ENCODE peak calls at places on chromosomes 4 and X, in four cellular contexts. One of them, this sample, is unnamed. For H3K4me1, the result is how much of the 10 kb centered on the place peaks cover.

GRCh38 chr4:83780334-83780733 is 244.4 kb downstream of the GPAT3 start:
- DNase-seq in NT2/D1: no peak
- DNase-seq in GM23338: no peak
- DNase-seq in neuronal stem cell: no peak
- DNase-seq in this sample: no peak

GRCh38 chrX:152865232-152865920 is 32.5 kb upstream of the ZNF185 start:
- DNase-seq in neuronal stem cell: no peak
- DNase-seq in NT2/D1: no peak
- DNase-seq in GM23338: no peak
- DNase-seq in this sample: no peak

GRCh38 chr4:7769936-7770674 is 169.6 kb downstream of the AFAP1 start:
- DNase-seq in GM23338: peak
- DNase-seq in NT2/D1: peak
- DNase-seq in neuronal stem cell: peak
- DNase-seq in this sample: no peak

GRCh38 chrX:24190500-24191156 is 41.1 kb downstream of the ZFX start:
- DNase-seq in neuronal stem cell: no peak
- DNase-seq in NT2/D1: no peak
- DNase-seq in GM23338: no peak
- DNase-seq in this sample: no peak

GRCh38 chr4:122822466-122822865 is 4.2 kb upstream of the FGF2 start:
- DNase-seq in NT2/D1: no peak
- DNase-seq in neuronal stem cell: no peak
- DNase-seq in GM23338: no peak
- DNase-seq in this sample: no peak

GRCh38 chr4:175422331-175422730 is 389.7 kb downstream of the GPM6A start:
- DNase-seq in NT2/D1: no peak
- DNase-seq in GM23338: no peak
- DNase-seq in neuronal stem cell: no peak
- DNase-seq in this sample: no peak

GRCh38 chrX:148380614-148381561 is 119.5 kb upstream of the AFF2 start:
- DNase-seq in NT2/D1: no peak
- DNase-seq in neuronal stem cell: no peak
- DNase-seq in GM23338: no peak
- DNase-seq in this sample: no peak

GRCh38 chr4:112747035-112747434 is 110.1 kb downstream of the LARP7 start:
- DNase-seq in NT2/D1: peak
- DNase-seq in GM23338: peak
- DNase-seq in neuronal stem cell: peak
- DNase-seq in this sample: no peak

GRCh38 chrX:124347242-124347641 is 879 bp downstream of the SH2D1A start:
- DNase-seq in NT2/D1: no peak
- DNase-seq in GM23338: no peak
- DNase-seq in neuronal stem cell: no peak
- DNase-seq in this sample: no peak

GRCh38 chrX:48540015-48540350 is 469 bp downstream of the TBC1D25 start:
- DNase-seq in neuronal stem cell: peak
- DNase-seq in GM23338: no peak
- DNase-seq in NT2/D1: no peak
- DNase-seq in this sample: no peak

GRCh38 chr4:73211968-73212367 is 46.6 kb downstream of the ANKRD17 start:
- DNase-seq in NT2/D1: no peak
- DNase-seq in GM23338: no peak
- DNase-seq in neuronal stem cell: no peak
- DNase-seq in this sample: no peak

GRCh38 chr4:127533028-127533700 is 99.6 kb upstream of the INTU start:
- DNase-seq in NT2/D1: no peak
- DNase-seq in neuronal stem cell: no peak
- DNase-seq in GM23338: no peak
- DNase-seq in this sample: peak

GRCh38 chrX:101639583-101639982 is 20.1 kb downstream of the ARMCX2 start:
- DNase-seq in neuronal stem cell: no peak
- DNase-seq in NT2/D1: no peak
- DNase-seq in GM23338: no peak
- DNase-seq in this sample: no peak

GRCh38 chrX:71996826-71997225 is 86.2 kb downstream of the NHSL2 start:
- DNase-seq in GM23338: peak
- DNase-seq in NT2/D1: peak
- DNase-seq in neuronal stem cell: no peak
- DNase-seq in this sample: no peak

GRCh38 chr4:101258782-101259353 is 88.5 kb downstream of the PPP3CA start:
- DNase-seq in neuronal stem cell: no peak
- DNase-seq in NT2/D1: no peak
- DNase-seq in GM23338: no peak
- DNase-seq in this sample: no peak

GRCh38 chr4:73821325-73821724 is 15.2 kb upstream of the CXCL6 start:
- DNase-seq in GM23338: no peak
- DNase-seq in neuronal stem cell: no peak
- DNase-seq in NT2/D1: no peak
- DNase-seq in this sample: no peak

GRCh38 chr4:150782311-150782710 is 200.4 kb downstream of the MAB21L2 start:
- DNase-seq in NT2/D1: no peak
- DNase-seq in neuronal stem cell: no peak
- DNase-seq in GM23338: no peak
- DNase-seq in this sample: no peak

GRCh38 chrX:69179380-69179911 is 14.2 kb upstream of the PJA1 start:
- DNase-seq in NT2/D1: peak
- DNase-seq in neuronal stem cell: peak
- DNase-seq in GM23338: peak
- DNase-seq in this sample: no peak

GRCh38 chr4:186596850-186597390 is 41.6 kb upstream of the MTNR1A start:
- DNase-seq in GM23338: no peak
- DNase-seq in NT2/D1: no peak
- DNase-seq in neuronal stem cell: no peak
- DNase-seq in this sample: no peak

GRCh38 chrX:2183193-2183725 is 317.5 kb downstream of the DHRSX start:
- DNase-seq in neuronal stem cell: no peak
- DNase-seq in NT2/D1: no peak
- DNase-seq in GM23338: peak
- DNase-seq in this sample: no peak

GRCh38 chr4:8238061-8238511 is 31.5 kb upstream of the HTRA3 start:
- DNase-seq in GM23338: no peak
- DNase-seq in neuronal stem cell: no peak
- DNase-seq in NT2/D1: no peak
- DNase-seq in this sample: peak

GRCh38 chr4:143402776-143403550 is 66.3 kb downstream of the GAB1 start:
- DNase-seq in NT2/D1: no peak
- DNase-seq in neuronal stem cell: no peak
- DNase-seq in GM23338: no peak
- DNase-seq in this sample: no peak

GRCh38 chrX:130523460-130524394 is 121.9 kb downstream of the RBMX2 start:
- DNase-seq in NT2/D1: no peak
- DNase-seq in GM23338: peak
- DNase-seq in neuronal stem cell: peak
- DNase-seq in this sample: no peak

GRCh38 chr4:88814043-88814617 is 116.5 kb upstream of the NAP1L5 start:
- DNase-seq in neuronal stem cell: no peak
- DNase-seq in NT2/D1: no peak
- DNase-seq in GM23338: peak
- DNase-seq in this sample: peak
- H3K4me1 ChIP-seq in neuronal stem cell: under half
- H3K4me1 ChIP-seq in NT2/D1: under half
- H3K4me1 ChIP-seq in GM23338: under half
- H3K4me1 ChIP-seq in this sample: half or more

GRCh38 chr4:183097251-183098079 is 1.6 kb upstream of the WWC2 start:
- DNase-seq in NT2/D1: no peak
- DNase-seq in neuronal stem cell: peak
- DNase-seq in GM23338: peak
- DNase-seq in this sample: peak
- H3K4me1 ChIP-seq in NT2/D1: under half
- H3K4me1 ChIP-seq in neuronal stem cell: under half
- H3K4me1 ChIP-seq in GM23338: under half
- H3K4me1 ChIP-seq in this sample: under half

DNA sequence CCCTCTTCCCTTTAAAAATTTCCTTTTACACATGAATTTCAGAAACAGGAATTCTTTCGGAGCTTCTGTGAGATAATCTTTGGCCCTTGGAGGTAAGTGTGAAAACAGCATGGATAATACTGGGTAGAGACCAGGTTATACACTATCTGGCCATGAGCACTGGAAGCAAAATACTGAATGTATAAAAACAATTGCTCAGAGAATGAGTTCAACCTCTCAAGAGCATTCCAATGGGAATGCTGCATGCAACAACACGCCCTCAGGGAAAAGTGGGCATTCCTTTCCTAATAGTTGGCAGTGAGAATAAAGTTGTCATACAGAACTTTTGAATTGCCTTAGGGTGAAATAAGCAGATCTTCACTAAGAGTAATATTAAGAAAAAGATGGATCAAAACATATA is 574.8 kb upstream of the DIPK2B start:
- DNase-seq in NT2/D1: no peak
- DNase-seq in GM23338: peak
- DNase-seq in neuronal stem cell: no peak
- DNase-seq in this sample: no peak
- H3K4me1 ChIP-seq in NT2/D1: under half
- H3K4me1 ChIP-seq in GM23338: half or more
- H3K4me1 ChIP-seq in neuronal stem cell: under half
- H3K4me1 ChIP-seq in this sample: under half

GRCh38 chr4:168666531-168666930 is 169.7 kb downstream of the PALLD start:
- DNase-seq in GM23338: no peak
- DNase-seq in NT2/D1: no peak
- DNase-seq in neuronal stem cell: no peak
- DNase-seq in this sample: no peak

GRCh38 chr4:168667397-168667796 is 170.5 kb downstream of the PALLD start:
- DNase-seq in GM23338: no peak
- DNase-seq in neuronal stem cell: no peak
- DNase-seq in NT2/D1: no peak
- DNase-seq in this sample: no peak

GRCh38 chr4:168662297-168662985 is 165.6 kb downstream of the PALLD start:
- DNase-seq in NT2/D1: no peak
- DNase-seq in GM23338: no peak
- DNase-seq in neuronal stem cell: no peak
- DNase-seq in this sample: no peak

GRCh38 chr4:168667936-168668335 is 171.1 kb downstream of the PALLD start:
- DNase-seq in neuronal stem cell: no peak
- DNase-seq in NT2/D1: no peak
- DNase-seq in GM23338: no peak
- DNase-seq in this sample: no peak

GRCh38 chr4:168664242-168664897 is 167.5 kb downstream of the PALLD start:
- DNase-seq in GM23338: no peak
- DNase-seq in neuronal stem cell: no peak
- DNase-seq in NT2/D1: no peak
- DNase-seq in this sample: no peak
- H3K4me1 ChIP-seq in GM23338: under half
- H3K4me1 ChIP-seq in neuronal stem cell: under half
- H3K4me1 ChIP-seq in NT2/D1: under half
- H3K4me1 ChIP-seq in this sample: under half

GRCh38 chr4:105197777-105198176 is 51.1 kb downstream of the TET2 start:
- DNase-seq in neuronal stem cell: no peak
- DNase-seq in NT2/D1: no peak
- DNase-seq in GM23338: no peak
- DNase-seq in this sample: no peak
- H3K4me1 ChIP-seq in neuronal stem cell: under half
- H3K4me1 ChIP-seq in NT2/D1: under half
- H3K4me1 ChIP-seq in GM23338: under half
- H3K4me1 ChIP-seq in this sample: under half

DNA sequence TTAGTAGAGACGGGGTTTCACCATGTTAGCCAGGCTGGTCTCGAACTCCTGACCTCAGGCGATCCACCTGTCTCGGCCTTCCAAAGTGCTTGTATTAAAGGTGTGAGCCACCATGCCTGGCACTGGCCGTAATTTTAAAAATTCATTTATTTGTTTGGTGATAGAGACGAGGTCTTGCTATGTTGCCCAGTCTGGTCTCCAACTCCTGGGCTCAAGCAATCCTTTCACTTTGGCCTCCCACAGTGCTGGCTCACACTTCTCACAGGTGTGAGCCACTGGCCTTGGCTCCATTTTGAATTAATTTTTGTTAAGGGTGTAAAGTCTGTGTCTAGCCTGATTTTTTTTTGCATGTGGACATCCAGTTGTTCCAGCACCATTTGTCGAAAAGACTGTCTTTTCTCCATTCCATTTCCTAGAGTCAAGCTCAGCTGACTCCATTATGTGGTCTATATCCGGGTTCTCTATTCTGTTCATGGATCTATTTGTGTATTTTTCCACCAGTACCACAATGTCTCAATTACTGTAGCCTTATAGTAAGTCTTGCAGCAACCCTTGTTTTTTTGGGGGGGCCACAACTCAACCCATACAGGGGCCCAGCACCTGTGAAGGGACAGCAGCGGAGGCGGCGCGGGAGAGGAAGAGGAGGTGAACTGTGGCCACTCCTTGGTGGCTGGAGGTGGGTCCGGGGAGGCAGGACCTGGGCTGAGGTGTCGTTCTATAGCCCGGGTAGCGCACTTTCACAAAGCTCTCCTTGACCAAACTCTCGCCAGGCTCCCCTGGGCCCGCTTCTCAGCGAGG is 1.5 kb upstream of the NSD2 start:
- DNase-seq in NT2/D1: no peak
- DNase-seq in GM23338: no peak
- DNase-seq in neuronal stem cell: no peak
- DNase-seq in this sample: no peak
- H3K4me1 ChIP-seq in NT2/D1: under half
- H3K4me1 ChIP-seq in GM23338: under half
- H3K4me1 ChIP-seq in neuronal stem cell: under half
- H3K4me1 ChIP-seq in this sample: under half

GRCh38 chr4:1217366-1217765 is 31.6 kb downstream of the CTBP1 start:
- DNase-seq in GM23338: no peak
- DNase-seq in NT2/D1: no peak
- DNase-seq in neuronal stem cell: no peak
- DNase-seq in this sample: no peak

GRCh38 chr4:1220566-1220965 is 28.4 kb downstream of the CTBP1 start:
- DNase-seq in GM23338: no peak
- DNase-seq in NT2/D1: no peak
- DNase-seq in neuronal stem cell: no peak
- DNase-seq in this sample: no peak

GRCh38 chr4:1221155-1221870 is 27.6 kb downstream of the CTBP1 start:
- DNase-seq in NT2/D1: no peak
- DNase-seq in neuronal stem cell: no peak
- DNase-seq in GM23338: no peak
- DNase-seq in this sample: no peak

GRCh38 chr4:1218892-1219552 is 29.9 kb downstream of the CTBP1 start:
- DNase-seq in neuronal stem cell: no peak
- DNase-seq in NT2/D1: no peak
- DNase-seq in GM23338: no peak
- DNase-seq in this sample: no peak

GRCh38 chr4:1219553-1219950 is 29.4 kb downstream of the CTBP1 start:
- DNase-seq in GM23338: no peak
- DNase-seq in neuronal stem cell: no peak
- DNase-seq in NT2/D1: no peak
- DNase-seq in this sample: no peak
- H3K4me1 ChIP-seq in GM23338: under half
- H3K4me1 ChIP-seq in neuronal stem cell: under half
- H3K4me1 ChIP-seq in NT2/D1: under half
- H3K4me1 ChIP-seq in this sample: under half

This sample was measured in right lobe of liver.